ENCODE peak calls at places on chromosomes 13 and 19, in eight cellular contexts. P is A549, M is heart left ventricle, R is bronchial epithelial cell, W is heart right ventricle, C is body of pancreas, F is breast epithelium, X is adrenal gland. D is an unnamed sample.

GRCh38 chr19:38675611-38676010 is 28.2 kb downstream of the ACTN4 start:
- DNase-seq in M (no peak), C (no peak), F (no peak), P (no peak), X (no peak), R (no peak), W (no peak), D (no peak)

GRCh38 chr13:27562457-27562856 is 57.9 kb downstream of the LNX2 start:
- DNase-seq in C (no peak), F (no peak), P (no peak), R (no peak), X (no peak), W (peak), M (no peak), D (no peak)

GRCh38 chr19:17052439-17052838 is 22.8 kb downstream of the HAUS8 start:
- DNase-seq in R (peak), M (no peak), P (no peak), C (peak), W (peak), X (peak), F (no peak), D (no peak)

GRCh38 chr13:40132249-40132648 is 476.8 kb downstream of the COG6 start:
- DNase-seq in F (no peak), R (no peak), X (no peak), M (no peak), C (no peak), W (no peak), P (no peak), D (no peak)

GRCh38 chr19:7975037-7975436 is 30.4 kb downstream of the ELAVL1 start:
- DNase-seq in W (peak), M (peak), R (no peak), P (no peak), X (peak), F (no peak), C (no peak), D (no peak)

GRCh38 chr13:79527698-79528097 is 46.7 kb downstream of the NDFIP2 start:
- DNase-seq in W (no peak), X (no peak), R (no peak), C (no peak), M (no peak), F (no peak), P (no peak), D (no peak)

GRCh38 chr19:45231891-45232290 is 13.3 kb downstream of the EXOC3L2 start:
- DNase-seq in M (no peak), F (no peak), R (peak), C (no peak), X (no peak), W (no peak), P (no peak), D (no peak)

GRCh38 chr13:48749699-48750473 is 96.2 kb downstream of the CYSLTR2 start:
- DNase-seq in P (peak), F (no peak), M (peak), W (peak), R (peak), C (peak), X (peak), D (peak)

DNA sequence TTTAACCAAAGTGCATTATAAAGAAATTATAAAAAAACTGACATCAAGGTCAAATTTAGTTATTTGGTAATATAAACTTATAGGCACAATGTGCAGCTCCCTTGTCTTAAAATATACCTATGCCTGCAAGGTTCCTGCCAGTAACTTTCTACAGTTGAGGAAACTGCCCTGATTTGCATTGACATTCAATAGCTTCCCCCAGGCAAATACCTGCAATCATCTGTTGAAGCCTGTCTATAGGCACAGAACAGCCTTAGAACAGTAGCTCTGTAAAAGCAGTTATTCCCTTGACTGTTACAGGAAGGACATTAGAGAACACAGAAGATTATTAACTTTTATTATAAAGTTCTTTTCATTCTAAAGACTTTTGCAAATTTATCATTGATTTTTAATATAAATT is 1239.5 kb downstream of the PCDH9 start:
- DNase-seq in X (no peak), C (no peak), P (no peak), W (no peak), M (no peak), F (no peak), R (peak), D (no peak)
- H3K4me3 ChIP-seq in X (no peak), C (no peak), P (no peak), W (no peak), M (no peak), F (no peak), R (no peak), D (no peak)

GRCh38 chr13:51044023-51044665 is 66.9 kb downstream of the C13orf42 start:
- DNase-seq in C (no peak), R (no peak), W (no peak), P (no peak), M (no peak), F (no peak), X (no peak), D (no peak)
- TF ChIP-seq CTCF in C (no peak), R (no peak), W (no peak), P (no peak), M (no peak), F (no peak), X (no peak), D (no peak)

GRCh38 chr19:3283886-3284657 is 59.6 kb downstream of the CELF5 start:
- DNase-seq in M (no peak), X (no peak), F (no peak), P (no peak), R (no peak), C (no peak), W (no peak), D (no peak)

GRCh38 chr19:3285647-3286176 is 61.3 kb downstream of the CELF5 start:
- DNase-seq in W (no peak), P (peak), M (no peak), C (no peak), F (no peak), R (no peak), X (peak), D (no peak)

GRCh38 chr19:3283246-3283751 is 58.8 kb downstream of the CELF5 start:
- DNase-seq in X (no peak), R (no peak), W (no peak), C (no peak), M (no peak), F (no peak), P (no peak), D (no peak)

GRCh38 chr19:3282564-3282963 is 58.1 kb downstream of the CELF5 start:
- DNase-seq in P (no peak), W (no peak), C (no peak), R (no peak), X (no peak), M (no peak), F (no peak), D (no peak)

GRCh38 chr19:3284759-3285646 is 60.5 kb downstream of the CELF5 start:
- DNase-seq in C (peak), W (no peak), F (peak), R (peak), X (peak), M (no peak), P (peak), D (no peak)
- H3K4me3 ChIP-seq in C (no peak), W (no peak), F (peak), R (peak), X (no peak), M (peak), P (peak), D (peak)

DNA sequence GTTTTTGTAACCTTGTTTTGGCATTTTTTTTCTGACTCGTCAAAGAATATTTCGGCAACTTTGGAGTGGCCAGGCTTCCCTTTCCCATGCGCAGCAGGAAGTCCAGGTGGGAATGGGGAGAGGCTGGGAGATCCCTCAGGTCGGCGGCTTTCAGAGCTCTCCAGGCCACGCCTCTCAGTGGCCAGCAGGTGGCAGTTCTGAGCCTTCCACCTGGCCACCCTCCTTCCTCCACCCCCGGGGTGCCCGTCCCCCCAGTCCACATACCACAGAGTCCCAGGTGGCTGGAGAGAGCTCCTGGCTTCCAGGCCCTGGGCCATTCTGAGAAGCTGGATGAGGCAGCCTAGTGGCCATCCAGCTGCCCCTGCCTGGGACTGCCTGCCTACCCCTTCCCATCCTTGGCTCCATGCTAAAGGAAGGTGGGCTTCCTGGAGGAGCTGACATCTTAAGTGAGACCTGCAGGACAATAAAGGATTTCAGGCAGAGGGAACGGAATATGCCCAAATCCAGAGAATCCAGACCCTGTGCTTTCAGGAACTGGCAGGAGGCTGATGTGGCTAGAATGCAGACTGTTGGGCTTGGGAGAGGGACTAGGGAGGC is 46.3 kb downstream of the CCNE1 start:
- DNase-seq in X (no peak), M (no peak), R (no peak), W (no peak), F (no peak), P (peak), C (peak), D (no peak)
- TF ChIP-seq CTCF in X (peak), M (peak), R (peak), W (peak), F (peak), P (peak), C (peak), D (no peak)

GRCh38 chr19:14718522-14719113 is 28.8 kb downstream of the ZNF333 start:
- DNase-seq in P (no peak), F (no peak), W (no peak), R (no peak), C (no peak), X (no peak), M (no peak), D (no peak)
- H3K4me3 ChIP-seq in P (no peak), F (no peak), W (no peak), R (no peak), C (no peak), X (no peak), M (no peak), D (peak)

DNA sequence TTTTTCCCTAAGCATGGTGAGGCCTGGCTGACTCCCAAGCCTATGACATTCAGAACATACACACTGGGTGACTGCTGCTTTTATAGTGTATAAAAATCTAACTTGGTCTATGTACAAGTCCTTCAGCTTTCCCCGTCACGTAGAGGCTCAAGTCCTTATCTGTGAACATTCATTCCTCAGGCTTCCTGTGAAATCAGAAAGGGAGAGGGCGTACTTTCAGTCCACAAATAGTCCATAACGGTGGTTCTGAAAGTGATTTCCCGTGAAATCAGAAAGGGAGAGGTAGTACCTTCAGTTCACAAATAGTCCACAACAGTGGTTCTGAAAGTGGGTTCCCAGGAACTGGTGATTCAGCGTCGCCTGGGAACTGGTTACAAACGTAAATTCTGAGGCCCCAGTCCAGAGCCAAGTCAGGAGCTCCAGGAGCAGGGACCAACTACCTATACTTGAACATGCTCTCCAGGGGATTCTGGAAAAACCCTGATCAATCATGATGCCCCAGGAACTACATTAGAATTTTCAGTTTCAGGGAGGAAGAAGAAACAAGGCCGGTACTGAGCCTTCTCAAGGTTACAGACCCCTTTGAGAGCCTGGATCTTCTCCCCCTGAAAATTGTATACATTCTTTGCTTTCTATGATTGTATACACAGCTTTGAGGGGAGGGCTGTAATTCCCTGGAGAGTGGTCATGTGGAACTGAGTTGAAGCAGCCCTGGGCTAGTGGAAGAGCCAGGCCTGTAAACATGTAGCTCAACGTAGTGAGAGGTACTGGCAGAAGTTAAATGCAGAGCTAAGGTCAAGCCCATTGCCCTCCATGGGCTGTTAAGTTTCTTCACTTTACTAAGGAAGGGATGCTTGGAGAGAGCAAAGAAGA is 17.3 kb downstream of the DOCK9 start:
- DNase-seq in X (no peak), M (no peak), C (no peak), W (no peak), R (no peak), F (no peak), P (no peak), D (no peak)
- TF ChIP-seq CTCF in X (no peak), M (no peak), C (no peak), W (no peak), R (no peak), F (no peak), P (no peak), D (no peak)